ENCODE peak calls at places on chromosome 6, in six cellular contexts. U is OCI-LY7, R is mammary epithelial cell, O is neural progenitor cell, Q is HFF-Myc, X is foreskin fibroblast. A is an unnamed sample.

GRCh38 chr6:67221226-67221625 is 1413.9 kb upstream of the ADGRB3 start:
- DNase-seq in Q (no peak), O (no peak), U (no peak), X (peak), R (no peak), A (no peak)

GRCh38 chr6:53301801-53302537 is 46.8 kb downstream of the ELOVL5 start:
- DNase-seq in R (peak), U (no peak), O (no peak), X (no peak), Q (no peak), A (no peak)

GRCh38 chr6:148711833-148712653 is 34.8 kb upstream of the UST start:
- DNase-seq in U (no peak), Q (no peak), X (no peak), O (no peak), R (peak), A (no peak)

GRCh38 chr6:131281471-131282270 is 146.4 kb downstream of the AKAP7 start:
- DNase-seq in Q (no peak), X (no peak), O (peak), R (no peak), U (peak), A (no peak)

GRCh38 chr6:54238407-54238806 is 69.8 kb upstream of the TINAG start:
- DNase-seq in R (no peak), U (no peak), O (no peak), X (peak), Q (peak), A (peak)

GRCh38 chr6:133501675-133502275 is 260.6 kb downstream of the EYA4 start:
- DNase-seq in Q (no peak), U (no peak), X (no peak), O (no peak), R (no peak), A (no peak)

GRCh38 chr6:2275207-2275891 is 29.9 kb upstream of the GMDS start:
- DNase-seq in O (no peak), R (no peak), U (no peak), X (peak), Q (peak), A (no peak)

GRCh38 chr6:13674533-13675190 is 37.0 kb downstream of the RANBP9 start:
- DNase-seq in Q (no peak), O (no peak), X (no peak), U (no peak), R (no peak), A (no peak)

GRCh38 chr6:19472168-19472567 is 365.0 kb upstream of the ID4 start:
- DNase-seq in O (no peak), U (no peak), X (peak), Q (peak), R (peak), A (peak)

GRCh38 chr6:107509506-107509905 is 19.6 kb downstream of the SOBP start:
- DNase-seq in R (no peak), Q (no peak), O (no peak), X (no peak), U (no peak), A (no peak)

GRCh38 chr6:69416739-69417138 is 380.1 kb downstream of the LMBRD1 start:
- DNase-seq in X (peak), Q (no peak), R (no peak), O (no peak), U (no peak), A (no peak)

GRCh38 chr6:55176958-55177357 is 2.6 kb downstream of the HCRTR2 start:
- DNase-seq in X (no peak), Q (no peak), O (peak), R (peak), U (no peak), A (no peak)

GRCh38 chr6:16204653-16205376 is 33.6 kb upstream of the GMPR start:
- DNase-seq in X (no peak), R (no peak), U (no peak), O (no peak), Q (no peak), A (no peak)

GRCh38 chr6:170181338-170181690 is 109.6 kb downstream of the DLL1 start:
- DNase-seq in R (no peak), U (no peak), Q (no peak), O (no peak), X (no peak), A (no peak)

GRCh38 chr6:24918641-24919403 is 16.9 kb downstream of the RIPOR2 start:
- DNase-seq in O (no peak), R (no peak), Q (no peak), X (no peak), U (peak), A (no peak)

GRCh38 chr6:56364482-56365313 is 117.3 kb upstream of the COL21A1 start:
- DNase-seq in O (no peak), Q (no peak), R (peak), X (peak), U (no peak), A (peak)

GRCh38 chr6:48429021-48429420 is 318.0 kb upstream of the PTCHD4 start:
- DNase-seq in X (no peak), Q (peak), R (peak), O (no peak), U (no peak), A (no peak)

GRCh38 chr6:147868493-147869222 is 360.2 kb downstream of the SAMD5 start:
- DNase-seq in Q (peak), X (peak), R (no peak), O (no peak), U (no peak), A (no peak)

GRCh38 chr6:50062051-50062450 is 12.3 kb upstream of the DEFB112 start:
- DNase-seq in O (peak), U (no peak), R (peak), X (no peak), Q (no peak), A (no peak)

GRCh38 chr6:17057322-17057721 is 44.5 kb upstream of the STMND1 start:
- DNase-seq in O (no peak), X (no peak), U (no peak), Q (no peak), R (peak), A (peak)

GRCh38 chr6:52976591-52977035 is 18.5 kb downstream of the GSTA4 start:
- DNase-seq in R (no peak), O (peak), X (no peak), U (no peak), Q (no peak), A (no peak)

GRCh38 chr6:16238658-16239089 is 287 bp downstream of the GMPR start:
- DNase-seq in U (no peak), Q (no peak), R (no peak), X (no peak), O (no peak), A (no peak)

DNA sequence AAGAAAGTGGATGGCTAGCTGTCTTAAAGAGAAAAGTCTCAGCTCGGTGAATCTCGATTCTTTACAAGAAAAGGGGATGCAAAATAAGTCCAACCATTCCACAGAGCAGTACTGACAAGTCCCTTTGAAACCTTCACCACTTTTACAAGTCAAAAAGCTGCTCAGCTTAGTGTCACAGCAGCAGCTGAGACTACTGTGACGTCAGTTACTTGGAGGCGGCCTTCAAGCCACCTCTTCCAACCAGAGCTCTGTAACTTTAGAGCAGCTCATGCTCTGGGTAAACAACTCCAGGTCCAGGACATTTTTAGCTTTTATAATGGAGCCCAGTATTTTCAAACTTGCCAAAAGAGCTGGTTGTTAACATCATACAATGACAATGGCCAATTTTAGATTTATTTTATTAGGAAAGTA is at the start of gene KIAA0408:
- DNase-seq in Q (no peak), R (peak), U (no peak), X (peak), O (peak), A (peak)
- H3K4me3 ChIP-seq in Q (peak), R (no peak), U (no peak), X (peak), O (no peak), A (peak)

DNA sequence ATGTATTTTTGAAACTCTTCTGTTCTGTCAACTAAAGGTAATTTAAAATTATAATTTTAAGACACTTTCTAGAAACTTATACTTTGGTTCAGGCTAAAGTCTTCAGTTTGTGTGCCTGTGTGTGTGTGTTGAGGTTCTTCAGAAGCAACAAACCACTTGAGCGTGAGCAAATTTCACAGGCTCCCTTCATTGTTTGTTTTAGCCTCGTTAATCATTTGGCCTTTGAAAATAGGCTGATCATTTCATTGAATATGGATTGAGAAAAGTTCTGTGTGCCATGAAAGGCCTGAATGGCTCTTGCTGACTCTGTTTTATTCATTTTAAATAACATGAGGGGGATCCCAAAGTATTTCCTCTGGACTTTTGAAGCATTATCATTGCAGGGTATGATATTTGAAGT is 420.1 kb downstream of the CDKAL1 start:
- DNase-seq in O (no peak), Q (no peak), U (no peak), X (no peak), R (no peak), A (no peak)
- H3K4me3 ChIP-seq in O (no peak), Q (no peak), U (no peak), X (no peak), R (no peak), A (no peak)

GRCh38 chr6:98846021-98846380 is 11.6 kb downstream of the POU3F2 start:
- DNase-seq in X (no peak), R (no peak), Q (no peak), O (no peak), U (no peak), A (no peak)

GRCh38 chr6:98847392-98847766 is 13.0 kb downstream of the POU3F2 start:
- DNase-seq in X (no peak), Q (no peak), U (no peak), O (no peak), R (no peak), A (no peak)

GRCh38 chr6:98845201-98846020 is 11.0 kb downstream of the POU3F2 start:
- DNase-seq in Q (peak), U (peak), O (peak), X (peak), R (peak), A (peak)

GRCh38 chr6:98848539-98849210 is 14.3 kb downstream of the POU3F2 start:
- DNase-seq in X (no peak), O (no peak), Q (no peak), U (no peak), R (no peak), A (no peak)

DNA sequence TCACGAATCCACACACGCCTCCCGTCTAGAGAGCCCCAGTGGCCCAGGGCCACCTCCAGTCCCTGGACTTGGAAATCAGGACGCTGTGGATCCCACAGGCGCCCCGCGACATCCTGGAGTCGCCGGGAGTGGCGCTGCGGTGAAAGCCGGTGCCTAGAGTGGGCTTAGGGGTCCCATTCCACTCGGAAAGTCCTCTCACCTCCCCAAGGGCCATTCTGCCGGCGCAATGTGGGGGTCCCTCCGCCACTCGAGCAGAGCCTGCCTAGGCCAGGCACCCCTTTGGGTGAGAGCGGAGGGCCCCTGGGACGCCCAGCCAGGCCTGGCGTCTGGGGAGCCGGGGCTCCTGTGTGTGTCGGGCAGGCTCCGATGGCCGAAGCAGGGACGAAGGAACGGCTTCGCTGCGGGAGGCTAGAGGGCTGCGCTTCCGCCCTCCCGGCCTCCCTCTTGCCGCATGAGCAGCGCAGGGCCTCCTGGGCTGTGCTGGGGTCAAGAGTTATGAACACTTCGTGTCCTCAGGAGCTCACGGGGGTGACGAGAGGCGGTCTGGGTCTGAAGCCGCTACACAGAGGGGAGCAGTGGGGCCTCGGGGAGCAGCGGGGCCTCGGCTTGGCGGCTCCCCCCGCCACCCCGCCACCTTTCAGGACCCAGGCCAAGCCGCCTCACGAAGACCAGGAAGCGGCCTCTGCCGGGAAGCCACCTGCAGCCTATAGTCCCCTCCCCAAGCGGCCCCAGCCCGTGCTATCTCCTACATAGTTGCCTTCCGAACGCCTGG is 13.6 kb downstream of the POU3F2 start:
- DNase-seq in U (no peak), Q (no peak), R (no peak), O (peak), X (no peak), A (no peak)
- H3K4me3 ChIP-seq in U (no peak), Q (no peak), R (no peak), O (peak), X (no peak), A (no peak)

GRCh38 chr6:28766426-28766825 is 157.4 kb downstream of the TRIM27 start:
- DNase-seq in R (no peak), U (no peak), Q (no peak), X (no peak), O (no peak), A (no peak)

GRCh38 chr6:28764761-28765282 is 159.0 kb downstream of the TRIM27 start:
- DNase-seq in X (no peak), O (no peak), Q (no peak), R (no peak), U (no peak), A (no peak)

GRCh38 chr6:28767133-28767532 is 156.7 kb downstream of the TRIM27 start:
- DNase-seq in U (no peak), X (no peak), O (no peak), R (no peak), Q (no peak), A (no peak)

GRCh38 chr6:28765978-28766351 is 157.8 kb downstream of the TRIM27 start:
- DNase-seq in O (peak), Q (no peak), X (no peak), R (no peak), U (no peak), A (no peak)

GRCh38 chr6:28764014-28764723 is 159.6 kb downstream of the TRIM27 start:
- DNase-seq in X (no peak), Q (no peak), U (no peak), R (peak), O (no peak), A (no peak)
- H3K4me3 ChIP-seq in X (no peak), Q (no peak), U (no peak), R (no peak), O (no peak), A (no peak)

GRCh38 chr6:28808383-28808782 is 115.4 kb downstream of the TRIM27 start:
- DNase-seq in U (no peak), O (no peak), R (no peak), X (no peak), Q (no peak), A (no peak)
- H3K4me3 ChIP-seq in U (no peak), O (peak), R (no peak), X (peak), Q (peak), A (no peak)

GRCh38 chr6:129672883-129673631 is 36.9 kb downstream of the ARHGAP18 start:
- DNase-seq in U (no peak), X (peak), R (peak), O (no peak), Q (peak), A (peak)

GRCh38 chr6:129673758-129674157 is 36.2 kb downstream of the ARHGAP18 start:
- DNase-seq in U (no peak), Q (no peak), R (no peak), O (no peak), X (no peak), A (no peak)

GRCh38 chr6:129671442-129672344 is 38.3 kb downstream of the ARHGAP18 start:
- DNase-seq in X (no peak), O (peak), Q (no peak), U (peak), R (no peak), A (no peak)

GRCh38 chr6:129670634-129671033 is 39.3 kb downstream of the ARHGAP18 start:
- DNase-seq in O (no peak), R (no peak), X (no peak), U (no peak), Q (no peak), A (no peak)

DNA sequence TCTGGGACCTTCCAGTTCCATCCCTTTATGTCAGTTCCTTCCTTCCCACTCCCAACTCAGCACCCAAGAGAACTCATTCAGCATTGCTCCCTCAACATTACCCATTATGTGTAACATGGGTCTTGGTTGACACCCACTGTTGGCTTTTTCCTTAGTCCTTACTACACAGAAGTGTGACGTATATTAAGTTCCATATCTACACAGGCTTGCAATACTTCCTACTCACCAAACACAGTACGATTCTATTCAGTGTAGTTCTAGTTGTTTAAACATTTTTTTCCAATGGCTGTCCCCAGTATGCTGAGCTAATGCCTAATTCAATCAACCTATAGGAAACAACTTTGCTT is 37.7 kb downstream of the ARHGAP18 start:
- DNase-seq in U (no peak), O (no peak), X (no peak), Q (no peak), R (no peak), A (no peak)
- H3K4me3 ChIP-seq in U (no peak), O (no peak), X (no peak), Q (no peak), R (no peak), A (no peak)

GRCh38 chr6:163239572-163240340 is 174.8 kb upstream of the QKI start:
- DNase-seq in R (no peak), X (no peak), Q (no peak), O (no peak), U (no peak), A (no peak)

GRCh38 chr6:163243691-163244505 is 170.6 kb upstream of the QKI start:
- DNase-seq in Q (no peak), R (no peak), O (no peak), X (no peak), U (no peak), A (no peak)

GRCh38 chr6:163243083-163243482 is 171.4 kb upstream of the QKI start:
- DNase-seq in O (no peak), R (no peak), Q (no peak), X (no peak), U (no peak), A (no peak)

GRCh38 chr6:163241668-163242067 is 172.8 kb upstream of the QKI start:
- DNase-seq in R (no peak), U (no peak), Q (no peak), O (no peak), X (no peak), A (no peak)

GRCh38 chr6:163240556-163240955 is 174.0 kb upstream of the QKI start:
- DNase-seq in Q (no peak), R (no peak), O (no peak), X (no peak), U (no peak), A (no peak)
- H3K4me3 ChIP-seq in Q (no peak), R (no peak), O (no peak), X (no peak), U (no peak), A (no peak)

GRCh38 chr6:26533532-26533931 is 4.6 kb upstream of the HMGN4 start:
- DNase-seq in Q (no peak), O (no peak), X (no peak), R (no peak), U (no peak), A (no peak)
- H3K4me3 ChIP-seq in Q (peak), O (peak), X (peak), R (peak), U (peak), A (peak)

GRCh38 chr6:35599761-35600658 is 87.3 kb upstream of the TULP1 start:
- DNase-seq in O (no peak), R (no peak), Q (no peak), U (no peak), X (no peak), A (no peak)
- H3K4me3 ChIP-seq in O (no peak), R (no peak), Q (no peak), U (no peak), X (no peak), A (no peak)

A was measured in BJ.